ENCODE peak calls at places on chromosomes 1 and 21, in seven cellular contexts. Z is NCI-H510A, F is pancreas, A is body of pancreas, Y is NAMALWA, D is cardiac fibroblast, E is mucosa of descending colon. K is an unnamed sample.
A peak's percentile ranks its signal among the peaks of the same experiment; 100 is the strongest.

GRCh38 chr1:13828454-13829151 is 128.6 kb downstream of the PRDM2 start:
- DNase-seq in A (peak; percentile 51), E (peak; percentile 93), F (peak; percentile 77), Z (peak; percentile 55), D (peak; percentile 23), Y (peak; percentile 55), K (peak; percentile 87)

GRCh38 chr1:62384276-62385005 is 52.4 kb upstream of the USP1 start:
- DNase-seq in F (no peak), Z (peak; percentile 59), E (no peak), A (peak; percentile 66), D (peak; percentile 89), Y (peak; percentile 56), K (peak; percentile 29)

GRCh38 chr1:1073743-1074587 is at the start of gene RNF223:
- DNase-seq in Z (peak; percentile 80), D (no peak), Y (no peak), A (peak; percentile 52), E (peak; percentile 89), F (peak; percentile 83), K (peak; percentile 87)

GRCh38 chr1:169060010-169060722 is 46.3 kb upstream of the ATP1B1 start:
- DNase-seq in Y (no peak), F (no peak), D (peak; percentile 38), A (no peak), Z (peak; percentile 27), E (peak; percentile 76), K (peak; percentile 72)

GRCh38 chr1:62024690-62025089 is 170.0 kb upstream of the L1TD1 start:
- DNase-seq in F (no peak), Z (no peak), D (no peak), Y (no peak), E (no peak), A (no peak), K (no peak)

GRCh38 chr1:1019122-1019999 is 559 bp upstream of the AGRN start:
- DNase-seq in Y (peak; percentile 86), A (peak; percentile 82), D (peak; percentile 80), F (peak; percentile 93), Z (peak; percentile 69), E (peak; percentile 84), K (peak; percentile 76)

GRCh38 chr1:193283026-193283425 is 96.6 kb upstream of the B3GALT2 start:
- DNase-seq in A (no peak), D (peak; percentile 43), F (no peak), Z (no peak), Y (no peak), E (no peak), K (no peak)

GRCh38 chr1:119987112-119987511 is 82.3 kb downstream of the NOTCH2 start:
- DNase-seq in E (no peak), D (peak; percentile 98), Y (no peak), Z (no peak), A (peak; percentile 34), F (no peak), K (no peak)

GRCh38 chr1:241357366-241358305 is 631 bp upstream of the RGS7 start:
- DNase-seq in Y (no peak), Z (no peak), F (no peak), E (no peak), A (no peak), D (peak; percentile 23), K (no peak)

GRCh38 chr1:54577612-54578011 is 29.6 kb downstream of the ACOT11 start:
- DNase-seq in A (peak; percentile 83), E (peak; percentile 76), Z (no peak), F (peak; percentile 91), D (peak; percentile 43), Y (no peak), K (peak; percentile 75)

GRCh38 chr1:245797592-245798366 is 643.0 kb downstream of the KIF26B start:
- DNase-seq in E (peak; percentile 15), Z (no peak), Y (peak; percentile 34), D (peak; percentile 69), A (no peak), F (no peak), K (peak; percentile 12)

GRCh38 chr1:45326627-45327591 is at the start of gene HPDL:
- DNase-seq in F (peak; percentile 82), D (peak; percentile 46), E (peak; percentile 83), Y (peak; percentile 88), Z (peak; percentile 66), A (peak; percentile 66), K (peak; percentile 82)

GRCh38 chr1:77057994-77058585 is 161.1 kb downstream of the PIGK start:
- DNase-seq in F (no peak), Y (no peak), Z (no peak), A (no peak), D (no peak), E (no peak), K (no peak)

GRCh38 chr1:228007801-228008341 is 1.1 kb downstream of the WNT3A start:
- DNase-seq in A (no peak), E (no peak), D (no peak), Z (no peak), Y (no peak), F (no peak), K (no peak)

GRCh38 chr1:111516008-111516535 is 12.6 kb upstream of the ADORA3 start:
- DNase-seq in E (no peak), D (peak; percentile 77), Z (no peak), F (no peak), Y (peak; percentile 43), A (peak; percentile 62), K (peak; percentile 41)

GRCh38 chr1:44676484-44677200 is 2.1 kb downstream of the ARMH1 start:
- DNase-seq in A (peak; percentile 36), Y (peak; percentile 39), D (peak; percentile 67), E (peak; percentile 48), F (no peak), Z (no peak), K (no peak)

GRCh38 chr1:230937370-230937769 is 41.3 kb downstream of the TTC13 start:
- DNase-seq in Z (no peak), E (no peak), Y (no peak), F (no peak), A (no peak), D (no peak), K (no peak)

GRCh38 chr1:8740034-8740449 is 77.4 kb downstream of the RERE start:
- DNase-seq in D (peak; percentile 90), E (no peak), Y (no peak), Z (no peak), A (no peak), F (no peak), K (no peak)

GRCh38 chr21:45244799-45245340 is 42.8 kb downstream of the POFUT2 start:
- DNase-seq in E (no peak), Z (no peak), A (no peak), Y (no peak), D (no peak), F (no peak), K (no peak)

GRCh38 chr1:191886977-191887376 is 271.3 kb upstream of the RGS18 start:
- DNase-seq in A (no peak), D (peak; percentile 0), F (no peak), Y (no peak), E (no peak), Z (no peak), K (no peak)

GRCh38 chr1:107895403-107896181 is 69.4 kb downstream of the VAV3 start:
- DNase-seq in D (no peak), Y (peak; percentile 39), E (no peak), Z (no peak), F (no peak), A (no peak), K (no peak)

GRCh38 chr1:234326493-234327366 is 46.5 kb upstream of the COA6 start:
- DNase-seq in D (peak; percentile 59), F (no peak), A (peak; percentile 57), E (peak; percentile 71), Z (no peak), Y (peak; percentile 69), K (peak; percentile 33)

GRCh38 chr1:115793162-115793561 is 24.6 kb upstream of the CASQ2 start:
- DNase-seq in E (no peak), D (no peak), A (no peak), Y (no peak), F (no peak), Z (no peak), K (no peak)

GRCh38 chr1:145823565-145824498 is at the start of the genes POLR3C and RNF115:
- DNase-seq in F (peak; percentile 95), Z (peak; percentile 94), A (peak; percentile 94), E (peak; percentile 91), Y (peak; percentile 97), D (peak; percentile 91), K (peak; percentile 92)

GRCh38 chr1:161198877-161199431 is at the start of gene ADAMTS4:
- DNase-seq in Y (no peak), E (peak; percentile 49), Z (no peak), F (no peak), A (peak; percentile 58), D (peak; percentile 97), K (no peak)

GRCh38 chr1:205225901-205226765 is 1.6 kb upstream of the TMCC2 start:
- DNase-seq in Y (no peak), F (no peak), E (no peak), D (no peak), A (no peak), Z (no peak), K (no peak)

GRCh38 chr1:25688390-25689119 is 72.0 kb downstream of the MAN1C1 start:
- DNase-seq in F (no peak), E (peak; percentile 64), D (no peak), Y (no peak), Z (no peak), A (peak; percentile 21), K (peak; percentile 41)

GRCh38 chr1:89890085-89890754 is 69.4 kb downstream of the LRRC8D start:
- DNase-seq in Y (no peak), D (peak; percentile 44), F (no peak), E (no peak), Z (no peak), A (no peak), K (no peak)

GRCh38 chr1:156104861-156105546 is 9.5 kb upstream of the LMNA start:
- DNase-seq in F (no peak), Y (no peak), D (no peak), A (no peak), Z (no peak), E (peak; percentile 28), K (no peak)

GRCh38 chr1:246785536-246786111 is 61.4 kb downstream of the SCCPDH start:
- DNase-seq in Z (no peak), E (no peak), F (peak; percentile 44), D (no peak), A (no peak), Y (peak; percentile 34), K (no peak)

GRCh38 chr1:185449378-185450101 is 132.5 kb upstream of the IVNS1ABP start:
- DNase-seq in D (no peak), Y (no peak), Z (no peak), A (no peak), F (no peak), E (peak; percentile 24), K (peak; percentile 25)

GRCh38 chr1:85581802-85582686 is 1.5 kb downstream of the CCN1 start:
- DNase-seq in Y (no peak), E (no peak), F (peak; percentile 47), D (peak; percentile 82), Z (peak; percentile 78), A (peak; percentile 50), K (peak; percentile 20)

GRCh38 chr21:45154511-45155508 is 80.4 kb downstream of the ADARB1 start:
- DNase-seq in D (peak; percentile 83), Z (no peak), F (no peak), A (no peak), Y (no peak), E (no peak), K (no peak)

GRCh38 chr1:24688621-24689195 is 45.6 kb downstream of the SRRM1 start:
- DNase-seq in E (peak; percentile 85), Y (peak; percentile 81), A (peak; percentile 75), D (peak; percentile 76), F (peak; percentile 81), Z (peak; percentile 13), K (peak; percentile 65)

GRCh38 chr1:145983959-145984830 is 12.2 kb downstream of the TXNIP start:
- DNase-seq in D (no peak), E (peak; percentile 45), F (no peak), Y (no peak), Z (no peak), A (no peak), K (peak; percentile 43)

GRCh38 chr1:205805082-205805711 is 7.8 kb downstream of the SLC41A1 start:
- DNase-seq in Y (no peak), D (no peak), Z (no peak), E (no peak), F (no peak), A (no peak), K (no peak)

GRCh38 chr1:181392613-181393170 is 90.6 kb upstream of the CACNA1E start:
- DNase-seq in E (no peak), Z (no peak), D (no peak), A (no peak), Y (no peak), F (no peak), K (no peak)

GRCh38 chr1:17545354-17545753 is 5.9 kb downstream of the ARHGEF10L start:
- DNase-seq in F (no peak), Y (no peak), E (no peak), D (peak; percentile 77), Z (no peak), A (no peak), K (no peak)

K was measured in left colon.